ENCODE peak calls at places on chromosomes 2 and 18, in six cellular contexts. O is GM12878, D is GM12891, Y is K562, N is HepG2, R is H1. L is an unnamed sample.

GRCh38 chr2:197328461-197328860 is 17.9 kb upstream of the ANKRD44 start:
- DNase-seq in R (no peak), O (no peak), D (no peak), Y (no peak), N (no peak), L (no peak)

GRCh38 chr18:56351911-56352502 is 286.4 kb downstream of the TXNL1 start:
- DNase-seq in O (no peak), N (no peak), R (no peak), D (no peak), Y (no peak), L (no peak)

GRCh38 chr2:19099181-19099580 is 259.2 kb downstream of the OSR1 start:
- DNase-seq in R (no peak), O (no peak), Y (no peak), D (no peak), N (no peak), L (no peak)

GRCh38 chr2:173524257-173524951 is 169.7 kb downstream of the CDCA7 start:
- DNase-seq in D (no peak), R (no peak), O (no peak), N (no peak), Y (peak; percentile 27), L (no peak)

GRCh38 chr2:152098033-152098797 is 629 bp downstream of the CACNB4 start:
- DNase-seq in D (peak; percentile 36), Y (no peak), R (no peak), N (no peak), O (no peak), L (peak; percentile 41)

GRCh38 chr2:149597050-149598013 is 9.8 kb upstream of the MMADHC start:
- DNase-seq in R (peak; percentile 31), D (peak; percentile 8), O (peak; percentile 57), N (peak; percentile 57), Y (peak; percentile 63), L (no peak)

GRCh38 chr2:19775838-19776237 is 125.9 kb downstream of the TTC32 start:
- DNase-seq in R (no peak), N (no peak), D (no peak), Y (no peak), O (no peak), L (no peak)

GRCh38 chr2:235183789-235184188 is 232.0 kb downstream of the SH3BP4 start:
- DNase-seq in O (no peak), N (no peak), R (no peak), Y (no peak), D (no peak), L (no peak)

GRCh38 chr2:71922091-71922490 is 225.6 kb downstream of the CYP26B1 start:
- DNase-seq in O (no peak), R (no peak), D (no peak), N (no peak), Y (no peak), L (no peak)

GRCh38 chr18:75207298-75208054 is 1.5 kb downstream of the PTGR3 start:
- DNase-seq in O (no peak), R (no peak), D (no peak), N (peak; percentile 44), Y (no peak), L (no peak)

GRCh38 chr2:55009277-55010055 is 40.8 kb downstream of the RTN4 start:
- DNase-seq in O (no peak), Y (no peak), N (no peak), R (no peak), D (no peak), L (no peak)
- TF ChIP-seq POLR2A in O (no peak), Y (no peak), N (no peak), R (no peak), D (no peak), L (no peak)

GRCh38 chr18:79520473-79521390 is 125.0 kb downstream of the NFATC1 start:
- DNase-seq in Y (no peak), R (no peak), D (no peak), N (no peak), O (no peak), L (no peak)

GRCh38 chr18:79522451-79523220 is 126.9 kb downstream of the NFATC1 start:
- DNase-seq in D (no peak), N (no peak), Y (no peak), R (no peak), O (no peak), L (no peak)

GRCh38 chr18:79519751-79520472 is 124.2 kb downstream of the NFATC1 start:
- DNase-seq in Y (peak; percentile 23), D (no peak), R (no peak), N (no peak), O (no peak), L (no peak)

GRCh38 chr18:79523221-79523737 is 127.5 kb downstream of the NFATC1 start:
- DNase-seq in N (no peak), Y (no peak), O (no peak), R (no peak), D (no peak), L (no peak)

GRCh38 chr18:79521806-79522205 is 126.1 kb downstream of the NFATC1 start:
- DNase-seq in Y (no peak), O (no peak), N (no peak), D (no peak), R (no peak), L (no peak)
- TF ChIP-seq TAF1 in Y (no peak), O (no peak), N (no peak), D (no peak), R (no peak), L (no peak)

GRCh38 chr2:99691931-99692330 is 202.1 kb upstream of the REV1 start:
- DNase-seq in N (no peak), R (no peak), O (no peak), Y (no peak), D (no peak), L (no peak)
- TF ChIP-seq POLR2AphosphoS5 in N (no peak), R (no peak), O (no peak), Y (no peak), D (no peak), L (no peak)

DNA sequence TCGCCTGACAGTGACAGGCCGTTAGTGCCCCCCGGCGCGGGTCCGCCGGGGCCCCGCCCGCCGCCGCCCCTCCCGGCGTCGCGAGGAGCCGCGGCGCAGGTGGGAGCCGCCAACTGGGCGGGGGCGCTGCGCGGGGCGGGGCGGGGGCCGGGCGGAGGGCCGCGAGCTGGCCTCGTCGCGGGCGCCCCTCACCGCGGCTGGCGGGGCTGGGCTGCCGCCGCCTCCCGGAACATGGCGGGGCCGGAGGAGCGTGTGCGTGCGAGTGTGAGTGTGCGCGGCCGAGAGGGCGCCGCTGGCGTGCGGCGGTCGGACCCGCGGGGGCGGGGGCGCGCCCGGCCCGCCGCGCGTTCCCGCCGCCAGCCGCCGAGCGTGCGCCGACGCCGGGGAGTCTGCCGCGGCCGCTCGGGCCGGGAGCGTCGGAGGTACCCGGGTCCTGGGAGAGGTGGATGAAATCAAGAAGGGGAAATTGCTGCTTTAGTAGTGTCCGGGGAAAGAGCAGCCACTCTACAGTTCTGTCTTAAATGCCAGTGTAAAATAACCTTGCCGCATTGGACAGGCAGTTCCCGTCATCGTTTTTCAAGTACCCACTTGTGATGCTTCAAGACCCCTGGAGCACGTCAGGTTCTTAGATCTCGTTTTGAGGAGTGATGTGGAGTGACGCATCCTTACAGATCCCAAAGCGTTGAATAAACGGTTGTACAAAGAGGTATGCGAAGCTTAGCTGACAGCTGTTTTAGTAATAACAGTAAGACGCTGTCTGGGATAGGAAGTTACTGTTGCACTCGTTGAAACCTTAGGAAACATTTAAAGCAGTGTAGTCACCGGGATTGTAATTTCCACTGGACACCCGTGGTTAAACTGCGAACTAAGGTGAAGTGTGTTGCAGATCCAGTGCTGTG is 836 bp downstream of the ANKRD12 start:
- DNase-seq in Y (peak; percentile 88), R (no peak), D (peak; percentile 49), N (peak; percentile 53), O (no peak), L (peak; percentile 45)
- TF ChIP-seq POLR2A in Y (no peak), R (peak; percentile 28), D (peak; percentile 64), N (peak; percentile 3), O (no peak), L (no peak)

DNA sequence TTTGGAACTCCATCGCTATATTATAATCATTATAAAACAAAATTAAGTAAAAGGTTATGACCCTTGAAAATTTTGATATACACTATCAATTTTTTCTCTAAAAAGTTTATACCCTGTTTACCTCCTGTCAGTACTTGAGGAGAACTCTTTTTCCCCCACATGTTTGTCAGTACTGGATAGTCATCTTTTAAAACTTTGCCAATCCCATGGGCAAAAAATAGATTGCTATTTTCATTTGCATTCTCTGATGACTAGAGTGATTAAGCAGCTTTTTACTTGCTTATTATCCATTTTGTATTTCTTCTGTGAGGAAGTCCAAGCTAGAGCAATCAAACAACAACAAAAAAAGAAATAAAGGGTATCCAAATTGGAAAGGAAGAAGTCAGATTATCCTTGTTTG is 76.4 kb downstream of the DGKD start:
- DNase-seq in N (no peak), Y (no peak), D (no peak), R (no peak), O (no peak), L (no peak)
- TF ChIP-seq TAF1 in N (no peak), Y (no peak), D (no peak), R (no peak), O (no peak), L (no peak)

GRCh38 chr2:132754392-132754791 is 84.4 kb upstream of the LYPD1 start:
- DNase-seq in D (no peak), O (no peak), Y (no peak), R (no peak), N (no peak), L (no peak)
- TF ChIP-seq POLR2AphosphoS5 in D (no peak), O (no peak), Y (no peak), R (no peak), N (no peak), L (no peak)

GRCh38 chr2:10190255-10190654 is 67.7 kb downstream of the RRM2 start:
- DNase-seq in R (no peak), O (no peak), Y (no peak), N (no peak), D (no peak), L (no peak)

GRCh38 chr2:10187661-10188060 is 65.1 kb downstream of the RRM2 start:
- DNase-seq in O (no peak), D (no peak), Y (no peak), R (no peak), N (no peak), L (no peak)

GRCh38 chr2:10186868-10187535 is 64.5 kb downstream of the RRM2 start:
- DNase-seq in Y (no peak), N (no peak), D (no peak), O (no peak), R (no peak), L (no peak)

GRCh38 chr2:10188211-10188610 is 65.7 kb downstream of the RRM2 start:
- DNase-seq in D (no peak), N (peak; percentile 78), R (no peak), O (no peak), Y (peak; percentile 65), L (no peak)

GRCh38 chr2:10188729-10189305 is 66.3 kb downstream of the RRM2 start:
- DNase-seq in Y (no peak), D (no peak), N (no peak), O (no peak), R (no peak), L (no peak)
- TF ChIP-seq POLR2A in Y (no peak), D (no peak), N (no peak), O (no peak), R (no peak), L (no peak)

GRCh38 chr2:158932246-158932645 is 36.2 kb upstream of the TANC1 start:
- DNase-seq in Y (no peak), O (no peak), D (no peak), R (no peak), N (no peak), L (no peak)
- TF ChIP-seq TAF1 in Y (no peak), O (no peak), D (no peak), R (no peak), N (no peak), L (no peak)

L was measured in GM12892.